ENCODE peak calls at places on chromosomes 1 and 21, in nine cellular contexts. One of them, this sample, is unnamed.

GRCh38 chr1:210587547-210587946 is 258.8 kb downstream of the HHAT start:
- DNase-seq in T1000: no peak
- DNase-seq in GM12892: no peak
- DNase-seq in AG20443: no peak
- DNase-seq in GM04503: no peak
- DNase-seq in COLO829: no peak
- DNase-seq in colonic mucosa: no peak
- DNase-seq in NCI-H446: peak; percentile 68
- DNase-seq in fibroblast of lung: peak; percentile 82
- DNase-seq in this sample: no peak

GRCh38 chr1:3993606-3994375 is 93.7 kb upstream of the C1orf174 start:
- DNase-seq in GM04503: no peak
- DNase-seq in GM12892: no peak
- DNase-seq in fibroblast of lung: no peak
- DNase-seq in T1000: no peak
- DNase-seq in COLO829: no peak
- DNase-seq in colonic mucosa: no peak
- DNase-seq in NCI-H446: no peak
- DNase-seq in AG20443: no peak
- DNase-seq in this sample: no peak

GRCh38 chr1:112706505-112707216 is at the start of gene RHOC:
- DNase-seq in colonic mucosa: peak; percentile 73
- DNase-seq in NCI-H446: peak; percentile 83
- DNase-seq in T1000: no peak
- DNase-seq in COLO829: no peak
- DNase-seq in fibroblast of lung: peak; percentile 29
- DNase-seq in AG20443: peak; percentile 93
- DNase-seq in GM04503: no peak
- DNase-seq in GM12892: peak; percentile 81
- DNase-seq in this sample: no peak

GRCh38 chr1:29762635-29763034 is 526.3 kb downstream of the PTPRU start:
- DNase-seq in GM04503: no peak
- DNase-seq in T1000: no peak
- DNase-seq in AG20443: no peak
- DNase-seq in COLO829: no peak
- DNase-seq in fibroblast of lung: no peak
- DNase-seq in colonic mucosa: peak; percentile 3
- DNase-seq in GM12892: no peak
- DNase-seq in NCI-H446: no peak
- DNase-seq in this sample: no peak

GRCh38 chr1:16019580-16020277 is 1.9 kb upstream of the HSPB7 start:
- DNase-seq in GM04503: no peak
- DNase-seq in fibroblast of lung: peak; percentile 59
- DNase-seq in GM12892: no peak
- DNase-seq in NCI-H446: no peak
- DNase-seq in colonic mucosa: no peak
- DNase-seq in T1000: peak; percentile 70
- DNase-seq in AG20443: peak; percentile 73
- DNase-seq in COLO829: no peak
- DNase-seq in this sample: no peak

GRCh38 chr1:51189421-51190073 is 46.5 kb upstream of the RNF11 start:
- DNase-seq in GM04503: no peak
- DNase-seq in T1000: no peak
- DNase-seq in NCI-H446: peak; percentile 76
- DNase-seq in GM12892: peak; percentile 30
- DNase-seq in COLO829: peak; percentile 63
- DNase-seq in AG20443: peak; percentile 76
- DNase-seq in colonic mucosa: peak; percentile 34
- DNase-seq in fibroblast of lung: peak; percentile 67
- DNase-seq in this sample: peak; percentile 42

GRCh38 chr1:40774266-40774998 is 9.2 kb upstream of the KCNQ4 start:
- DNase-seq in COLO829: no peak
- DNase-seq in GM12892: no peak
- DNase-seq in AG20443: peak; percentile 54
- DNase-seq in T1000: no peak
- DNase-seq in GM04503: no peak
- DNase-seq in NCI-H446: no peak
- DNase-seq in colonic mucosa: peak; percentile 63
- DNase-seq in fibroblast of lung: peak; percentile 15
- DNase-seq in this sample: no peak

GRCh38 chr21:45556645-45557601 is 14.7 kb upstream of the SLC19A1 start:
- DNase-seq in COLO829: no peak
- DNase-seq in fibroblast of lung: no peak
- DNase-seq in GM04503: no peak
- DNase-seq in GM12892: peak; percentile 17
- DNase-seq in NCI-H446: no peak
- DNase-seq in T1000: peak; percentile 56
- DNase-seq in AG20443: no peak
- DNase-seq in colonic mucosa: no peak
- DNase-seq in this sample: no peak

This sample was measured in GM12864.